ENCODE peak calls at places on chromosomes 7 and 10, in four cellular contexts. H, V, J and R are unnamed samples.

GRCh38 chr7:65379318-65379717 is 5.7 kb downstream of the ZNF92 start:
- DNase-seq in H (no peak), V (peak; percentile 29), J (no peak), R (no peak)

GRCh38 chr10:62689712-62690111 is 114.8 kb upstream of the ADO start:
- DNase-seq in H (peak; percentile 73), V (no peak), J (no peak), R (no peak)

GRCh38 chr7:91424372-91424771 is 160.1 kb downstream of the FZD1 start:
- DNase-seq in H (peak; percentile 13), V (no peak), J (no peak), R (no peak)

GRCh38 chr7:35735396-35735795 is 40.5 kb upstream of the HERPUD2 start:
- DNase-seq in H (no peak), V (no peak), J (no peak), R (no peak)

GRCh38 chr10:34911661-34912205 is 96.6 kb upstream of the PARD3 start:
- DNase-seq in H (no peak), V (peak; percentile 29), J (no peak), R (no peak)

GRCh38 chr7:46024263-46024916 is 103.3 kb upstream of the IGFBP3 start:
- DNase-seq in H (no peak), V (no peak), J (no peak), R (no peak)

GRCh38 chr7:490461-491291 is 29.0 kb downstream of the PDGFA start:
- DNase-seq in H (no peak), V (no peak), J (no peak), R (no peak)

GRCh38 chr7:131238260-131238940 is 89.3 kb upstream of the MKLN1 start:
- DNase-seq in H (peak; percentile 65), V (peak; percentile 81), J (no peak), R (peak; percentile 7)

GRCh38 chr10:43980715-43981114 is 332.0 kb upstream of the ZNF32 start:
- DNase-seq in H (no peak), V (no peak), J (no peak), R (no peak)

GRCh38 chr7:53466396-53466795 is 431.0 kb downstream of the POM121L12 start:
- DNase-seq in H (no peak), V (no peak), J (no peak), R (no peak)

GRCh38 chr10:74272288-74272687 is 121.3 kb downstream of the ADK start:
- DNase-seq in H (no peak), V (no peak), J (no peak), R (no peak)

GRCh38 chr7:86257894-86258293 is 385.8 kb upstream of the GRM3 start:
- DNase-seq in H (no peak), V (no peak), J (no peak), R (no peak)

GRCh38 chr7:71574153-71574894 is 442.4 kb downstream of the GALNT17 start:
- DNase-seq in H (no peak), V (no peak), J (no peak), R (no peak)

GRCh38 chr10:80468002-80468401 is 13.9 kb downstream of the TSPAN14 start:
- DNase-seq in H (peak; percentile 90), V (no peak), J (peak; percentile 51), R (no peak)

GRCh38 chr10:93076871-93077270 is 3.2 kb downstream of the CYP26A1 start:
- DNase-seq in H (no peak), V (no peak), J (no peak), R (no peak)

GRCh38 chr10:21637795-21638194 is 103.8 kb downstream of the MLLT10 start:
- DNase-seq in H (no peak), V (no peak), J (no peak), R (no peak)

GRCh38 chr7:72308986-72309385 is 103.2 kb downstream of the CALN1 start:
- DNase-seq in H (no peak), V (no peak), J (no peak), R (no peak)

GRCh38 chr10:113891476-113891875 is 37.0 kb downstream of the NHLRC2 start:
- DNase-seq in H (no peak), V (no peak), J (no peak), R (no peak)

GRCh38 chr7:749121-749520 is 22.0 kb upstream of the PRKAR1B start:
- DNase-seq in H (peak; percentile 62), V (no peak), J (no peak), R (no peak)

GRCh38 chr7:2088801-2089200 is 143.9 kb downstream of the MAD1L1 start:
- DNase-seq in H (no peak), V (no peak), J (no peak), R (no peak)
- H4K20me1 ChIP-seq in H (no peaks in the 10 kb centered on the region), V (no peaks in the 10 kb centered on the region), J (peaks cover 3% of the 10 kb centered on the region), R (no peaks in the 10 kb centered on the region)

DNA sequence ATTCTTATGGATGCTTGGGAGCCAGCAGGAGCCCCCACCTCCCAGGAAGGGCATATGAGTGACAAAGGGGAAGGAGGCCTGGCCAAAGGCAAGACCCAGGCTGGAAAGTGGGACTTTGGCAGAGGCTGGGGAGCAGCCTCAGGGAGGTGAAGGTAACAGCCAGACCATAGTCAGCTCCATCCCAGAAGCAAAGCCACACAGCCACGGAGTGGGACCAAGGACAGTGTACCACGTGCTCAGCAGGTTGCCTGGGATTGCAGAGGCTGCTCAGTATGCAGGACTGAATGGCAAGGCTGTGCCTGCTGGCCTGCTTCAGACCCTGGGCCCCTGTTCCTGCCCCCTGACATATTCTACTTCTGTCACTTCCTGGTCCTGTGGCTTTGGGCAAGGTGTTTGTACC is 17.6 kb upstream of the GPR26 start:
- DNase-seq in H (no peak), V (no peak), J (no peak), R (no peak)
- H2AFZ ChIP-seq in H (no peak overlapping the region), V (no peak overlapping the region), J (no peak overlapping the region), R (no peak overlapping the region)

GRCh38 chr7:139639563-139639962 is 116.1 kb downstream of the CLEC2L start:
- DNase-seq in H (no peak), V (no peak), J (no peak), R (no peak)

GRCh38 chr7:139631520-139632031 is 108.1 kb downstream of the CLEC2L start:
- DNase-seq in H (no peak), V (no peak), J (peak; percentile 48), R (no peak)

GRCh38 chr7:139634087-139634486 is 110.6 kb downstream of the CLEC2L start:
- DNase-seq in H (no peak), V (no peak), J (no peak), R (no peak)

GRCh38 chr7:139630643-139631519 is 107.4 kb downstream of the CLEC2L start:
- DNase-seq in H (no peak), V (no peak), J (peak; percentile 78), R (no peak)

DNA sequence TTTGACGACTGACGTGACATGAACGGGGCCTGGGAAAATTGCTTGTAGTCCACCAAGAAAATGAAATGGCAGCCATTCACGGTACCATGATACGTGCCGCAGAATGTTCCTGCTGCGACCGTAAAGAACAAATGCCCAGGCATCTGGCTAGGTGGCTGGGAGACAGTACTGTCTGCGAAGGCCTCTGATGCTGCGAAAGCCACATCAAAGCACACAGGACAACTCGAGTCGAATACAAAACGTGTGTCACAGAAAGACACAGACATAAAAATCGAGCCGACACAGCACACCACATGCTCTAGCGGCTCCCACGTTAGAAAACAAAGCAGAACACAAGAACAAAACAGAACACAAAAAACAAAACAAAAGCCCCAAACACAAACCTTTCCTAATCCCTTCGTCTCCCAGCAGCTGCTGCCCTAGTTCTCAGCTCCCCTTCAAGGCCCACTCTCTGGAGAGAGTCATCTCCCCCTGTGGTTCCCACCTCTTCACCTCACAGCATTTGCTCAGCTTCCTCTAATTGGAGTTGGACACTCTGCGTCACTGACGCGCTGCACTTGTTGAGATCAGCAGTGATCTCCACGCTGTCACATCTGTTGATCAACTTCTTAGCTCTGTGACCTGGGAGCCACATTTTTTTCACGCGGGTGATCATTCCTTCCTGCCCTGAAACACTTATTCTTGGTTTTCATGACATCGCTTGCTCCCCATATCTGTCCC is 112.2 kb downstream of the CLEC2L start:
- DNase-seq in H (no peak), V (no peak), J (no peak), R (no peak)
- H3K9me1 ChIP-seq in H (no peaks in the 10 kb centered on the region), V (peaks cover 38% of the 10 kb centered on the region), J (peaks cover 3% of the 10 kb centered on the region), R (no peaks in the 10 kb centered on the region)

DNA sequence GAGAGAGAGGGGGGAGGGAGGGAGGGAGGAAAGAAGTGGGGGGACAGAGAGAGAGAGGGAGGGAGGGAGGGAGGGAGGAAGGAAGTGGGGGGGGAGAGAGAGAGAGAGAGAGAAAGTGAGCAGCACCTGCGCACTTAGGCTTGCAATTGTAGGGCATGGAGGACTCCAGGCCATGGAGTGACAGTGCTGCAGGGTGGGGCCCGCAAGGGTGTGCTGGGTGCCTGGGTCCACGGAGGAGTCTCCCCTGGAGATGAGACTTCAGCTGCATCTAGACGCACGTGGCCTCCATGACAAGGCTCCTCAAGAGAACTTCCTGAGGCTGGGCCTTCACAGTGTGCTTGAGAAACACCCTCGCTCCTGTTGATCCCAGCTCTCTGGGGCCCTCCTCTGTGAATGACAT is 44.5 kb downstream of the CLRN3 start:
- DNase-seq in H (no peak), V (no peak), J (no peak), R (no peak)
- H4K20me1 ChIP-seq in H (no peaks in the 10 kb centered on the region), V (no peaks in the 10 kb centered on the region), J (no peaks in the 10 kb centered on the region), R (no peaks in the 10 kb centered on the region)

DNA sequence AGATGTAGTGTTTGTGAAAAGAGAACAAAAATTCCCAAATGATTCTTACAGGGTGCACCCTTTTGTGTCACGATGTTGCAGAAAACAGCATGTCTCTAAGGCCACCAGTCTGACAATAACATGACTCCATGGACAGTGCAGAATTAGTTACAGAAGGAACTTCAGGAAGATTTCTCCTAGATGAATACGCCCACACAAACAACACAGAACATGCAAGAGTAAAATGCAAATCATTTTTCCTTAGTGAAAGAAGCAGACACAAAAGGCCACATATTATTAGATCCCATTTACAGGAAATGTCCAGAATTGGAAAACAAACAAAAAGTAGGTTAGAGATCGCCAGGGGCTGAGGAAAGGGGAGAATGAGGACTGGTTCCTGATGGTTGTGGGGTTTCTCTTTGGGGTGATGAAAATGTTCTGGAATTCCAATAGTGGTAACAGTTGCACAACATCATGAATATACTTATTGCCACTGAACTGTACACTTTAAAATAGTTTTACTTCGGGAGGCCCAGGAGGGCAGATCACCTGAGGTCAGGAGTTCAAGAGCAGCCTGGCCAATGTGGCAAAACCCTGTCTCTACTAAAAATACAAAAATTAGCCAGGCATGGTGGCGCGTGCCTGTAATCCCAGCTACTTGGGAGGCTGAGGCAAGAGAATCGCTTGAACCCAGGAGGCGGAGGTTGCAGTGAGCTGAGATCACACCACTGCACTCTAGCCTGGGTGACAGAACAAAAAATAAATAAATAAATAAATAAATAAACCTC is 10.2 kb downstream of the ZC3HAV1 start:
- DNase-seq in H (no peak), V (peak; percentile 23), J (no peak), R (no peak)
- H2AFZ ChIP-seq in H (no peak overlapping the region), V (no peak overlapping the region), J (no peak overlapping the region), R (no peak overlapping the region)

GRCh38 chr7:55464422-55464821 is 99.3 kb downstream of the LANCL2 start:
- DNase-seq in H (no peak), V (peak; percentile 40), J (no peak), R (no peak)
- H3K9me1 ChIP-seq in H (no peaks in the 10 kb centered on the region), V (peaks cover 4% of the 10 kb centered on the region), J (no peaks in the 10 kb centered on the region), R (no peaks in the 10 kb centered on the region)

DNA sequence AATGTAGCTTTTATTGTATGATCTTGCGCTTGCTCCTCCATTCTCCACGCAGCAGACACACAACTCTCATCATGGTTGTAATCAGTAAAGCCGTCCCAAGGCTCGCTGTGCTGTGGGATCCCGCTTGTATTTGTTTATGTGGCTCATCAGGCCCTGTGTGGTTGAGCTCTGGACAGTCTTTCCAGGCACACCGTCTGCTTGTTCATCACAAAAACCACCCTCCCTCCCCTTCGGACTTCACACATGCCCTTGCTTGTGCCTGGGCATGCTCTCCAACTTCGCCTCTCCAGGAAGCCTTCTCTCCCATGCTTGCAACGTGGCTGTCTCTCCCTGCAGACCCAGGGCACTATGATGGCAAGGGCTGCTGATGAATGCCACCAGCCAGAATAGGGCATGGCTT is 62.4 kb downstream of the HK1 start:
- DNase-seq in H (no peak), V (no peak), J (no peak), R (no peak)
- H4K20me1 ChIP-seq in H (no peaks in the 10 kb centered on the region), V (peaks cover 67% of the 10 kb centered on the region), J (peaks cover 54% of the 10 kb centered on the region), R (no peaks in the 10 kb centered on the region)